ENCODE peak calls at places on chromosomes 16 and 17, in five cellular contexts. N, D, Q, A and T are unnamed samples.

GRCh38 chr16:4518281-4518680 is 20.3 kb downstream of the CDIP1 start:
- DNase-seq in N (no peak), D (no peak), Q (no peak), A (no peak), T (no peak)

GRCh38 chr17:76018801-76019200 is 8.3 kb downstream of the EVPL start:
- DNase-seq in N (no peak), D (no peak), Q (no peak), A (no peak), T (no peak)

GRCh38 chr16:89304181-89304851 is 86.8 kb downstream of the ZNF778 start:
- DNase-seq in N (no peak), D (no peak), Q (no peak), A (no peak), T (no peak)

GRCh38 chr17:39674702-39675389 is 6.6 kb downstream of the PNMT start:
- DNase-seq in N (no peak), D (peak), Q (no peak), A (no peak), T (peak)

GRCh38 chr17:81487487-81488275 is 24.9 kb downstream of the ACTG1 start:
- DNase-seq in N (no peak), D (peak), Q (peak), A (peak), T (peak)

GRCh38 chr16:82761236-82761635 is 134.5 kb downstream of the CDH13 start:
- DNase-seq in N (no peak), D (no peak), Q (peak), A (peak), T (no peak)

GRCh38 chr17:81503619-81504018 is 9.0 kb downstream of the ACTG1 start:
- DNase-seq in N (no peak), D (no peak), Q (no peak), A (no peak), T (no peak)

GRCh38 chr17:56167491-56167890 is 14.2 kb downstream of the ANKFN1 start:
- DNase-seq in N (no peak), D (no peak), Q (no peak), A (no peak), T (no peak)

GRCh38 chr17:75853410-75853809 is 1.7 kb downstream of the WBP2 start:
- DNase-seq in N (no peak), D (peak), Q (peak), A (no peak), T (no peak)

GRCh38 chr17:64507418-64507766 is 615 bp downstream of the CEP95 start:
- DNase-seq in N (peak), D (no peak), Q (peak), A (no peak), T (peak)

GRCh38 chr16:86566966-86567700 is 504 bp downstream of the FOXC2 start:
- DNase-seq in N (no peak), D (peak), Q (peak), A (peak), T (no peak)

GRCh38 chr17:52790359-52790955 is 631.9 kb upstream of the CA10 start:
- DNase-seq in N (no peak), D (peak), Q (no peak), A (no peak), T (no peak)

GRCh38 chr17:10357768-10358167 is 15.0 kb downstream of the MYH13 start:
- DNase-seq in N (no peak), D (peak), Q (no peak), A (no peak), T (peak)

GRCh38 chr17:29760771-29761682 is 138.3 kb upstream of the CORO6 start:
- DNase-seq in N (no peak), D (peak), Q (peak), A (peak), T (peak)

GRCh38 chr17:18000044-18000443 is 27.4 kb downstream of the DRC3 start:
- DNase-seq in N (no peak), D (no peak), Q (no peak), A (no peak), T (no peak)

GRCh38 chr17:72931163-72931562 is 161.3 kb downstream of the SLC39A11 start:
- DNase-seq in N (no peak), D (peak), Q (no peak), A (no peak), T (peak)

GRCh38 chr17:18185391-18185790 is 1.8 kb downstream of the ALKBH5 start:
- DNase-seq in N (no peak), D (no peak), Q (peak), A (no peak), T (no peak)

GRCh38 chr17:39582658-39583057 is 25.1 kb downstream of the NEUROD2 start:
- DNase-seq in N (no peak), D (peak), Q (no peak), A (no peak), T (no peak)

GRCh38 chr16:22673463-22673862 is 140.5 kb upstream of the HS3ST2 start:
- DNase-seq in N (no peak), D (no peak), Q (no peak), A (peak), T (no peak)

GRCh38 chr17:11893862-11894261 is 103.4 kb downstream of the ZNF18 start:
- DNase-seq in N (no peak), D (no peak), Q (no peak), A (no peak), T (no peak)

GRCh38 chr17:43562679-43563146 is 16.6 kb upstream of the ETV4 start:
- DNase-seq in N (no peak), D (peak), Q (no peak), A (no peak), T (no peak)

GRCh38 chr17:7396147-7396546 is 1.8 kb upstream of the PLSCR3 start:
- DNase-seq in N (no peak), D (peak), Q (no peak), A (no peak), T (no peak)

GRCh38 chr17:79341816-79342215 is 267.2 kb downstream of the ENGASE start:
- DNase-seq in N (no peak), D (no peak), Q (no peak), A (no peak), T (no peak)

GRCh38 chr17:79104898-79105600 is 30.4 kb downstream of the ENGASE start:
- DNase-seq in N (no peak), D (peak), Q (no peak), A (no peak), T (no peak)

GRCh38 chr16:89453662-89454321 is 36.6 kb downstream of the ANKRD11 start:
- DNase-seq in N (peak), D (no peak), Q (no peak), A (no peak), T (no peak)

GRCh38 chr17:43020030-43020621 is 2.1 kb downstream of the VAT1 start:
- DNase-seq in N (no peak), D (peak), Q (no peak), A (no peak), T (no peak)

GRCh38 chr17:3004150-3004801 is 59.1 kb downstream of the OR1D5 start:
- DNase-seq in N (peak), D (no peak), Q (peak), A (peak), T (peak)

GRCh38 chr16:65392831-65393565 is 271.1 kb upstream of the CDH11 start:
- DNase-seq in N (no peak), D (no peak), Q (no peak), A (no peak), T (no peak)

GRCh38 chr17:73293480-73293911 is 18.3 kb downstream of the CDC42EP4 start:
- DNase-seq in N (no peak), D (no peak), Q (peak), A (peak), T (no peak)